ENCODE peak calls at places on chromosomes 7 and 10, in four cellular contexts. R, E, A and Q are unnamed samples.

GRCh38 chr7:1520574-1521234 is 9.8 kb upstream of the MAFK start:
- DNase-seq in A (peak), R (no peak), E (no peak), Q (peak)

GRCh38 chr7:134504660-134505164 is 22.7 kb upstream of the AKR1B10 start:
- DNase-seq in A (no peak), R (no peak), E (no peak), Q (no peak)

GRCh38 chr7:51029586-51030230 is 247.0 kb upstream of the GRB10 start:
- DNase-seq in A (no peak), R (no peak), E (no peak), Q (peak)

GRCh38 chr10:22246680-22247391 is 29.0 kb upstream of the EBLN1 start:
- DNase-seq in R (no peak), A (peak), E (no peak), Q (peak)

GRCh38 chr7:101923276-101923985 is 106.0 kb downstream of the CUX1 start:
- DNase-seq in E (no peak), A (no peak), R (no peak), Q (peak)

GRCh38 chr7:72190166-72190565 is 222.0 kb downstream of the CALN1 start:
- DNase-seq in E (no peak), R (no peak), A (no peak), Q (no peak)

GRCh38 chr10:100347568-100348195 is 649 bp downstream of the SCD start:
- DNase-seq in E (no peak), R (no peak), A (peak), Q (peak)

GRCh38 chr7:51731086-51731485 is 414.5 kb upstream of the COBL start:
- DNase-seq in E (no peak), A (no peak), R (no peak), Q (peak)

GRCh38 chr10:29815572-29815971 is 180.8 kb upstream of the SVIL start:
- DNase-seq in A (no peak), E (no peak), R (no peak), Q (no peak)

GRCh38 chr10:124917939-124918830 is 23.7 kb upstream of the ZRANB1 start:
- DNase-seq in E (no peak), A (peak), R (no peak), Q (peak)

GRCh38 chr10:97685395-97685958 is 1.6 kb downstream of the AVPI1 start:
- DNase-seq in A (peak), R (peak), E (no peak), Q (no peak)

GRCh38 chr10:4240641-4241197 is 455.7 kb upstream of the KLF6 start:
- DNase-seq in E (no peak), A (no peak), R (no peak), Q (peak)

GRCh38 chr10:126685756-126686155 is 15.3 kb upstream of the C10orf90 start:
- DNase-seq in A (no peak), R (no peak), E (no peak), Q (no peak)

GRCh38 chr10:80498833-80499671 is 38.6 kb upstream of the SH2D4B start:
- DNase-seq in E (no peak), R (no peak), A (peak), Q (peak)

GRCh38 chr10:3312403-3312802 is 139.8 kb upstream of the PITRM1 start:
- DNase-seq in E (no peak), A (no peak), R (peak), Q (no peak)

GRCh38 chr7:1246871-1247526 is 14.3 kb downstream of the UNCX start:
- DNase-seq in A (no peak), E (no peak), R (no peak), Q (no peak)